ENCODE peak calls at places on chromosomes 3 and 15, in eight cellular contexts. N is NCI-H748 treated with DMSO at 0.1 percent for 48 hours, V is BE2C, S is ELR, E is GDM1, O is hepatocyte, J is fibroblast of lung, F is WERI-Rb-1. Y is an unnamed sample.

GRCh38 chr3:61848885-61849284 is 287.5 kb downstream of the PTPRG start:
- DNase-seq in N (no peak), V (no peak), S (no peak), E (no peak), O (no peak), J (peak), F (no peak), Y (peak)

GRCh38 chr3:171383206-171384018 is 76.8 kb downstream of the TNIK start:
- DNase-seq in N (no peak), V (no peak), S (no peak), E (no peak), O (no peak), J (peak), F (no peak), Y (no peak)

GRCh38 chr3:31453430-31453829 is 79.3 kb upstream of the STT3B start:
- DNase-seq in N (no peak), V (no peak), S (no peak), E (no peak), O (no peak), J (no peak), F (no peak), Y (no peak)

GRCh38 chr3:61268659-61269058 is 17.4 kb upstream of the FHIT start:
- DNase-seq in N (no peak), V (no peak), S (no peak), E (no peak), O (no peak), J (no peak), F (no peak), Y (no peak)

GRCh38 chr3:70531063-70531657 is 218.7 kb upstream of the MDFIC2 start:
- DNase-seq in N (peak), V (no peak), S (peak), E (no peak), O (peak), J (peak), F (no peak), Y (peak)

GRCh38 chr3:160226026-160226739 is 961 bp downstream of the C3orf80 start:
- DNase-seq in N (no peak), V (peak), S (peak), E (no peak), O (peak), J (no peak), F (peak), Y (no peak)

GRCh38 chr3:12507871-12508281 is 23.6 kb downstream of the TSEN2 start:
- DNase-seq in N (no peak), V (peak), S (peak), E (no peak), O (peak), J (peak), F (no peak), Y (no peak)

GRCh38 chr3:118909751-118910150 is 124.9 kb downstream of the IGSF11 start:
- DNase-seq in N (no peak), V (no peak), S (peak), E (no peak), O (no peak), J (no peak), F (no peak), Y (no peak)

GRCh38 chr15:60362318-60363023 is 35.3 kb downstream of the ANXA2 start:
- DNase-seq in N (no peak), V (no peak), S (peak), E (no peak), O (no peak), J (peak), F (no peak), Y (no peak)

GRCh38 chr15:57503911-57504598 is 87.6 kb upstream of the MYZAP start:
- DNase-seq in N (no peak), V (no peak), S (no peak), E (no peak), O (no peak), J (peak), F (no peak), Y (no peak)

GRCh38 chr15:83769411-83769960 is 115.6 kb downstream of the ADAMTSL3 start:
- DNase-seq in N (no peak), V (no peak), S (no peak), E (no peak), O (no peak), J (no peak), F (no peak), Y (no peak)

GRCh38 chr3:13932578-13933295 is 52.9 kb upstream of the WNT7A start:
- DNase-seq in N (no peak), V (no peak), S (no peak), E (no peak), O (no peak), J (no peak), F (no peak), Y (no peak)

GRCh38 chr3:14703128-14703750 is 28.3 kb downstream of the C3orf20 start:
- DNase-seq in N (no peak), V (no peak), S (no peak), E (no peak), O (no peak), J (no peak), F (no peak), Y (no peak)

GRCh38 chr3:25527796-25528195 is 99.7 kb downstream of the RARB start:
- DNase-seq in N (no peak), V (no peak), S (no peak), E (no peak), O (no peak), J (no peak), F (no peak), Y (no peak)

GRCh38 chr3:26840272-26840870 is 217.8 kb downstream of the LRRC3B start:
- DNase-seq in N (no peak), V (no peak), S (no peak), E (no peak), O (no peak), J (no peak), F (no peak), Y (no peak)

GRCh38 chr3:113697192-113698090 is 999 bp upstream of the USF3 start:
- DNase-seq in N (no peak), V (peak), S (peak), E (peak), O (peak), J (peak), F (no peak), Y (peak)

GRCh38 chr15:93664180-93664951 is 567.0 kb upstream of the MCTP2 start:
- DNase-seq in N (no peak), V (no peak), S (no peak), E (no peak), O (no peak), J (no peak), F (no peak), Y (no peak)

GRCh38 chr3:58041826-58042324 is 33.7 kb downstream of the FLNB start:
- DNase-seq in N (no peak), V (no peak), S (peak), E (no peak), O (no peak), J (peak), F (no peak), Y (no peak)

GRCh38 chr15:64807051-64807749 is 18.2 kb downstream of the PIF1 start:
- DNase-seq in N (no peak), V (no peak), S (no peak), E (no peak), O (no peak), J (no peak), F (no peak), Y (no peak)

GRCh38 chr3:45567730-45568172 is 26.8 kb upstream of the LIMD1 start:
- DNase-seq in N (no peak), V (no peak), S (no peak), E (peak), O (no peak), J (no peak), F (no peak), Y (no peak)

GRCh38 chr15:48170981-48171380 is 7.1 kb downstream of the MYEF2 start:
- DNase-seq in N (peak), V (no peak), S (no peak), E (no peak), O (no peak), J (no peak), F (no peak), Y (no peak)

GRCh38 chr3:113695818-113696645 is at the start of gene USF3:
- DNase-seq in N (peak), V (peak), S (peak), E (peak), O (peak), J (peak), F (peak), Y (peak)

GRCh38 chr3:120681506-120682038 is 467 bp downstream of the HGD start:
- DNase-seq in N (no peak), V (no peak), S (no peak), E (no peak), O (no peak), J (no peak), F (no peak), Y (no peak)

GRCh38 chr3:48560648-48561018 is 2.9 kb downstream of the UCN2 start:
- DNase-seq in N (no peak), V (no peak), S (no peak), E (peak), O (no peak), J (peak), F (peak), Y (no peak)

GRCh38 chr3:193021506-193022010 is 103.9 kb upstream of the MB21D2 start:
- DNase-seq in N (no peak), V (no peak), S (no peak), E (no peak), O (no peak), J (no peak), F (peak), Y (no peak)